ENCODE peak calls at places on chromosomes 3 and 15, in nine cellular contexts. F, I, H, L, U, W, P, V and S are unnamed samples. For H3K36me3, the result is how much of the 10 kb centered on the place peaks cover.

GRCh38 chr3:52240059-52240885 is 1.3 kb upstream of the TWF2 start:
- DNase-seq in F (peak), I (peak), H (peak), L (peak), U (peak), W (peak), P (no peak), V (peak), S (peak)

GRCh38 chr3:194098036-194098871 is 37.7 kb upstream of the HES1 start:
- DNase-seq in F (no peak), I (no peak), H (no peak), L (no peak), U (no peak), W (no peak), P (no peak), V (no peak), S (no peak)

GRCh38 chr3:173750095-173750494 is 352.6 kb downstream of the NLGN1 start:
- DNase-seq in F (peak), I (no peak), H (no peak), L (peak), U (no peak), W (no peak), P (no peak), V (no peak), S (no peak)

GRCh38 chr3:98657429-98657828 is 64.0 kb upstream of the CPOX start:
- DNase-seq in F (no peak), I (peak), H (peak), L (peak), U (no peak), W (no peak), P (peak), V (peak), S (peak)

GRCh38 chr3:119084371-119085069 is 49.9 kb upstream of the IGSF11 start:
- DNase-seq in F (no peak), I (no peak), H (no peak), L (no peak), U (no peak), W (no peak), P (no peak), V (peak), S (peak)

GRCh38 chr3:101695779-101696372 is 9.4 kb upstream of the RPL24 start:
- DNase-seq in F (peak), I (no peak), H (peak), L (peak), U (no peak), W (no peak), P (peak), V (peak), S (no peak)

GRCh38 chr3:183490211-183490601 is 61.8 kb upstream of the MCF2L2 start:
- DNase-seq in F (no peak), I (no peak), H (no peak), L (no peak), U (no peak), W (no peak), P (no peak), V (no peak), S (no peak)

GRCh38 chr15:74275957-74276356 is 39.8 kb downstream of the CCDC33 start:
- DNase-seq in F (no peak), I (no peak), H (no peak), L (no peak), U (no peak), W (no peak), P (no peak), V (no peak), S (no peak)

GRCh38 chr3:23302276-23302675 is 99.1 kb downstream of the UBE2E2 start:
- DNase-seq in F (peak), I (no peak), H (no peak), L (peak), U (no peak), W (no peak), P (no peak), V (no peak), S (no peak)

GRCh38 chr3:150303776-150304175 is 104.3 kb upstream of the TSC22D2 start:
- DNase-seq in F (no peak), I (no peak), H (no peak), L (no peak), U (no peak), W (no peak), P (no peak), V (peak), S (no peak)

GRCh38 chr15:29410342-29410741 is 140.7 kb upstream of the NSMCE3 start:
- DNase-seq in F (peak), I (no peak), H (peak), L (no peak), U (no peak), W (no peak), P (no peak), V (no peak), S (no peak)

GRCh38 chr3:136332302-136332701 is 82.2 kb downstream of the PCCB start:
- DNase-seq in F (no peak), I (no peak), H (no peak), L (no peak), U (no peak), W (no peak), P (no peak), V (no peak), S (no peak)

GRCh38 chr3:61250784-61251173 is 473 bp downstream of the FHIT start:
- DNase-seq in F (no peak), I (no peak), H (no peak), L (no peak), U (peak), W (peak), P (no peak), V (peak), S (no peak)

GRCh38 chr3:189641776-189642175 is 10.6 kb downstream of the TP63 start:
- DNase-seq in F (no peak), I (no peak), H (no peak), L (no peak), U (no peak), W (no peak), P (no peak), V (peak), S (no peak)

GRCh38 chr3:136929984-136930671 is 27.7 kb upstream of the IL20RB start:
- DNase-seq in F (peak), I (peak), H (no peak), L (peak), U (peak), W (peak), P (no peak), V (no peak), S (no peak)

GRCh38 chr3:142998439-142998838 is 2.9 kb upstream of the U2SURP start:
- DNase-seq in F (peak), I (no peak), H (no peak), L (peak), U (no peak), W (no peak), P (no peak), V (no peak), S (no peak)

GRCh38 chr3:174620138-174620537 is 239.0 kb upstream of the NAALADL2 start:
- DNase-seq in F (no peak), I (no peak), H (no peak), L (peak), U (no peak), W (no peak), P (no peak), V (peak), S (no peak)

GRCh38 chr3:179107617-179108016 is 36.0 kb upstream of the ZMAT3 start:
- DNase-seq in F (no peak), I (no peak), H (peak), L (no peak), U (no peak), W (no peak), P (no peak), V (peak), S (no peak)

GRCh38 chr3:98778852-98779379 is 15.8 kb downstream of the ST3GAL6 start:
- DNase-seq in F (peak), I (no peak), H (peak), L (peak), U (no peak), W (no peak), P (no peak), V (no peak), S (no peak)

GRCh38 chr15:90911302-90911623 is 8.2 kb downstream of the MAN2A2 start:
- DNase-seq in F (no peak), I (no peak), H (no peak), L (no peak), U (no peak), W (no peak), P (no peak), V (no peak), S (peak)

GRCh38 chr3:156795890-156796451 is 30.2 kb upstream of the LEKR1 start:
- DNase-seq in F (peak), I (no peak), H (no peak), L (peak), U (no peak), W (no peak), P (no peak), V (peak), S (no peak)

GRCh38 chr3:160686955-160687535 is 10.1 kb downstream of the ARL14 start:
- DNase-seq in F (peak), I (no peak), H (no peak), L (peak), U (no peak), W (no peak), P (no peak), V (peak), S (no peak)
- TF ChIP-seq CTCF in F (peak), I (peak), H (no peak), L (peak), U (peak), W (no peak), P (peak), V (peak), S (peak)

DNA sequence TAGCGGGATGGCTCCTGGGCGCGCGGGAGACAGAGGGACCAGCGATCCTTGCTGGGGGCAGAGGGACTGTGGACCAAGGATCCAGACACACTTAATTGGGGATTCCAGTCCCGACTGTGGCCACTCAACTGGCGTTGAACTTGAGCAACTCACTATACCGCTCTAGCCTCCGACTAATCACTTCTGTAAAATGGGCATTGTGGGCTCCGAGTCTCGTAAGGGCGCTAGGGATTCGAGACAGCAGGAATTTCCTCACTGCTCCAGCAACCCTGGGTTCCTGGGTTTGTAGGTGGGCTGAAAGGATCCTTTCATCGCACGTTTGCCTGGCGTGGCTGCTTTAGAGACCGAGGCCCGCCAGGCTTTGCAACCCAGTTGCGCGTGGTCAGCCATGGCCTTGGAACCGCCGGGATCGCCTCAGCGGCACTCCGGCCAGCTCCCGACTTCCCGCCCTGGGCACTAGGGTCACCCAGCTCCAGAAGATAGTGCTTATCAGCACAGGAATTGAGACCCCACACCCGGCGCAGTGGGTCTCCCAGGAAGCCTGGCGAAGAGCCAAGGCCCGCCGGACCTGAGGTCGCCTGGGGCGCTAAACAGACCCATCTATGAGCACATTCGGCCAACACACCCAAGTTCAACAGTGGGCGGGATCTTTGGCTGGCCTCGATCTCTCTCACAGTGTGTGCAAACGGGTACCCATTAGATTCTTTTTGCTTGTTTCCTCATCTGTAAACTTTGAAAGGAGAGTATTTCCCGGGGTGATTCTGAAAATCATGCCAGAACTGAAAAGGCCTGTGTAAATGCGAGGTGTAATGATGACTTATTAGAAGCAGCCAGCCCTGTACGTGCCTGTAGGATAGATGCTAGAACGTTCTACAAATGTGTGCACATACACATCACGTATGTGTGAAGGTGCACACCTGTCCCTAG is 9.9 kb downstream of the FOXL2 start:
- DNase-seq in F (no peak), I (no peak), H (no peak), L (no peak), U (no peak), W (peak), P (no peak), V (no peak), S (no peak)
- H3K27ac ChIP-seq in F (no peak), I (no peak), H (no peak), L (no peak), U (no peak), W (peak), P (no peak), V (no peak), S (no peak)

GRCh38 chr15:51926808-51927207 is 44.8 kb downstream of the LEO1 start:
- DNase-seq in F (no peak), I (no peak), H (no peak), L (no peak), U (no peak), W (no peak), P (no peak), V (no peak), S (no peak)

DNA sequence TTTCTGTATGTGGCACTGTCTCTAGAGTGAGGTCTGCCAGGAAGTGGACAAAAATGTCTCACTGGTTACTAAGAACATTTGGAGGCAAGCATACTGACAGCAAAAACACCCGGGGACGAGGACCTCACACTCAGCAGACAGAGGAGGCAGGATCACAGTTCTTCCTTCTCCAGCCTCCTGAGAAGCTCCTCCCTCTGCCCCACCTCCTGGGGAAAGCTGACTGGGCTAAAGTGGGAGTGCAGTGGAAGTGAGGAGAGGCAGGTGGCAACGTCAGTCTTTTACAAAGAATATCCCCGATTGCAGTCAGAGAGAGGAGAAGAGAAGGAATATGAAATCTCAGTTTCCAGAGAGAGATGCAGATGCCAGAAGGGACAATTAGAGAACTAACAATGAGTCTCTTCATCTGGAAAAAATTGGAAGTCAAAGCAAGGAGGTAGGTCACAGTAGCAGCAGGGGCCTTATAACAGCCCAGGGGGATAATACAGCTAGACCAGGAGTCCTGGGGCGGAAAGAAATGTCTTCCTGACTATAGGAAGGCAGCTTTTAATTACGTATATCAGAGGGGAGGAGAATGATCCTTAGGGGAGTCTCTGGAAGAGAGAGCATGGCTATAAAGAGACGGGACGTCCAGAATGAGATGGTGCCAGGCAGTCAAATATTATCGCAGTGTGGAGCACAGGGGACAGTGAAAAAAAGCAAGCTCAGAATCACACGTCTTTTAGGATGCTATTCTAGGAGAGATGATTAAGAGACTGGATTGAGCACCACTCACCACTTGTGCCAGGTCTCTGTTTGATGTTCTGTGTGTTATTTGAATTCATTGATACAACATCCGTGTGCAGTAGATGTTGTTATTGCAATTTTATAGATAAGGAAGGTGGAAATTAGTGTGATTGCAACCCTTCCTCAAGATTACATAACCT is 47.2 kb downstream of the LEO1 start:
- DNase-seq in F (no peak), I (no peak), H (no peak), L (no peak), U (no peak), W (no peak), P (no peak), V (no peak), S (no peak)
- H3K36me3 ChIP-seq in F (under half), I (under half), H (under half), L (under half), U (under half), W (under half), P (under half), V (under half), S (half or more)

GRCh38 chr15:43748376-43748775 is 2.1 kb downstream of the PDIA3 start:
- DNase-seq in F (peak), I (no peak), H (no peak), L (peak), U (no peak), W (no peak), P (no peak), V (peak), S (no peak)
- TF ChIP-seq CTCF in F (no peak), I (no peak), H (no peak), L (no peak), U (no peak), W (no peak), P (no peak), V (no peak), S (no peak)

GRCh38 chr15:58649175-58649574 is 100.3 kb downstream of the ADAM10 start:
- DNase-seq in F (no peak), I (no peak), H (no peak), L (no peak), U (no peak), W (no peak), P (no peak), V (no peak), S (no peak)

DNA sequence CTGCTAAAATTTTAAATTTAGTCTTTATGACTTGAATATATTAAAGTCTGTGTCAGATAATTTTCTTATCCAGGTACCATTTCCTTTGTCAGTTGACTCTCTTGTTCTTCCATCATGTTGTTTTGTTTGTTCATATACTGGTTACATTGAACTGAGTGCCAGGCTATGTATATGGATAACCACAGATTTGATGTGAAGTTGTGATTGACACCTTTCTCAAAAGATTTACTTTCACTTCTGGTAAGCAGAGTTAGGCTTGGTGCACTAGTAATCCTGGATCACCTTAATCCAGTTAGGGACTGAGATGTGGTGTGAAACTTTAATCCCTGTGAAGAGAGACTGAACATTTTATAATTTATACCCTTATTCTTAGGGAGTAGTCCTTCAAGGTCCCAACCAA is 99.4 kb downstream of the ADAM10 start:
- DNase-seq in F (no peak), I (no peak), H (no peak), L (no peak), U (no peak), W (no peak), P (no peak), V (no peak), S (no peak)
- H3K27ac ChIP-seq in F (no peak), I (no peak), H (no peak), L (no peak), U (no peak), W (no peak), P (no peak), V (no peak), S (no peak)

GRCh38 chr3:14256046-14256445 is 77.4 kb downstream of the LSM3 start:
- DNase-seq in F (no peak), I (no peak), H (no peak), L (no peak), U (no peak), W (no peak), P (no peak), V (no peak), S (no peak)
- H3K36me3 ChIP-seq in F (under half), I (under half), H (under half), L (under half), U (under half), W (under half), P (under half), V (under half), S (under half)